ENCODE peak calls at places on chromosomes 2 and 18, in seven cellular contexts. K, L, P, S, Y, C and G are unnamed samples.
A peak's percentile ranks its signal among the peaks of the same experiment; 100 is the strongest.

GRCh38 chr2:149652925-149653324 is 65.3 kb upstream of the MMADHC start:
- DNase-seq in L (no peak), K (no peak), P (no peak), C (no peak), S (no peak), Y (no peak), G (no peak)

GRCh38 chr2:46826898-46827245 is 88.7 kb downstream of the MCFD2 start:
- DNase-seq in L (no peak), K (no peak), S (no peak), P (no peak), C (peak; percentile 17), Y (no peak), G (no peak)

GRCh38 chr2:106956879-106957278 is 70.9 kb upstream of the ST6GAL2 start:
- DNase-seq in K (no peak), P (no peak), L (no peak), S (no peak), Y (peak; percentile 26), C (no peak), G (no peak)

GRCh38 chr2:28391564-28392296 is 928 bp upstream of the FOSL2 start:
- DNase-seq in K (peak; percentile 94), P (peak; percentile 98), S (peak; percentile 68), L (peak; percentile 43), Y (peak; percentile 93), C (peak; percentile 98), G (no peak)

GRCh38 chr18:80148316-80149199 is 39.5 kb downstream of the ADNP2 start:
- DNase-seq in L (no peak), P (no peak), C (peak; percentile 34), K (no peak), S (no peak), Y (no peak), G (no peak)

GRCh38 chr2:156087875-156088274 is 244.6 kb downstream of the NR4A2 start:
- DNase-seq in C (no peak), K (no peak), L (no peak), P (no peak), S (no peak), Y (no peak), G (no peak)

GRCh38 chr2:85747441-85747840 is 6.3 kb upstream of the ATOH8 start:
- DNase-seq in S (no peak), Y (no peak), K (no peak), C (no peak), L (no peak), P (no peak), G (no peak)

GRCh38 chr18:43665239-43665788 is 388.0 kb upstream of the SYT4 start:
- DNase-seq in C (no peak), P (no peak), K (no peak), Y (no peak), S (no peak), L (no peak), G (no peak)

GRCh38 chr18:79400591-79401381 is 5.1 kb downstream of the NFATC1 start:
- DNase-seq in L (peak; percentile 43), C (no peak), P (peak; percentile 80), Y (no peak), S (peak; percentile 38), K (peak; percentile 88), G (no peak)

GRCh38 chr2:43041661-43042360 is 184.6 kb downstream of the ZFP36L2 start:
- DNase-seq in K (peak; percentile 49), C (no peak), P (peak; percentile 91), L (no peak), S (no peak), Y (no peak), G (no peak)

GRCh38 chr18:62245699-62246098 is 58.6 kb downstream of the RELCH start:
- DNase-seq in C (no peak), P (no peak), K (no peak), Y (no peak), S (no peak), L (no peak), G (no peak)

GRCh38 chr2:44768438-44769236 is 172.9 kb upstream of the SIX3 start:
- DNase-seq in S (no peak), K (peak; percentile 68), L (no peak), P (no peak), Y (no peak), C (no peak), G (no peak)

GRCh38 chr2:143128681-143129580 is at the start of gene ARHGAP15:
- DNase-seq in L (peak; percentile 48), C (no peak), P (no peak), Y (peak; percentile 9), K (peak; percentile 88), S (peak; percentile 91), G (peak; percentile 89)

GRCh38 chr2:134900151-134900550 is 18.5 kb upstream of the CCNT2 start:
- DNase-seq in S (no peak), C (no peak), P (no peak), L (no peak), Y (no peak), K (no peak), G (no peak)

GRCh38 chr2:27350106-27350693 is 6.4 kb downstream of the GTF3C2 start:
- DNase-seq in L (no peak), Y (no peak), S (no peak), P (no peak), K (no peak), C (no peak), G (no peak)

GRCh38 chr18:54269924-54270844 is 867 bp downstream of the POLI start:
- DNase-seq in P (no peak), K (peak; percentile 89), C (no peak), S (peak; percentile 56), L (peak; percentile 31), Y (peak; percentile 38), G (peak; percentile 60)

GRCh38 chr18:60198063-60198462 is 174.5 kb downstream of the MC4R start:
- DNase-seq in C (no peak), S (no peak), L (no peak), P (no peak), K (no peak), Y (peak; percentile 11), G (no peak)

GRCh38 chr2:174059178-174059874 is 94.2 kb upstream of the SP3 start:
- DNase-seq in K (no peak), C (no peak), S (no peak), P (no peak), L (no peak), Y (no peak), G (no peak)

GRCh38 chr18:303578-303977 is 35.7 kb upstream of the THOC1 start:
- DNase-seq in K (no peak), S (no peak), C (no peak), P (no peak), Y (no peak), L (no peak), G (no peak)

GRCh38 chr2:227280895-227281294 is 44.2 kb upstream of the MFF start:
- DNase-seq in C (no peak), S (no peak), L (no peak), K (no peak), P (no peak), Y (no peak), G (no peak)

GRCh38 chr18:75211002-75211621 is 515 bp downstream of the TSHZ1 start:
- DNase-seq in L (no peak), S (peak; percentile 31), K (peak; percentile 87), C (no peak), P (no peak), Y (no peak), G (peak; percentile 52)

GRCh38 chr2:160257742-160258577 is 57.9 kb upstream of the ITGB6 start:
- DNase-seq in Y (no peak), P (no peak), K (no peak), L (no peak), S (no peak), C (no peak), G (no peak)

GRCh38 chr2:112133344-112133743 is 4.8 kb upstream of the FBLN7 start:
- DNase-seq in S (no peak), P (no peak), K (no peak), L (no peak), Y (no peak), C (no peak), G (no peak)

GRCh38 chr18:35711227-35711626 is 129.7 kb downstream of the GALNT1 start:
- DNase-seq in P (no peak), S (no peak), Y (no peak), L (no peak), K (no peak), C (no peak), G (no peak)
- H3K36me3 ChIP-seq in P (peaks cover 2% of the 10 kb centered on the region), S (peaks cover 6% of the 10 kb centered on the region), Y (peaks cover 29% of the 10 kb centered on the region), L (no peaks in the 10 kb centered on the region), K (no peaks in the 10 kb centered on the region), C (peaks cover 7% of the 10 kb centered on the region), G (no peaks in the 10 kb centered on the region)

DNA sequence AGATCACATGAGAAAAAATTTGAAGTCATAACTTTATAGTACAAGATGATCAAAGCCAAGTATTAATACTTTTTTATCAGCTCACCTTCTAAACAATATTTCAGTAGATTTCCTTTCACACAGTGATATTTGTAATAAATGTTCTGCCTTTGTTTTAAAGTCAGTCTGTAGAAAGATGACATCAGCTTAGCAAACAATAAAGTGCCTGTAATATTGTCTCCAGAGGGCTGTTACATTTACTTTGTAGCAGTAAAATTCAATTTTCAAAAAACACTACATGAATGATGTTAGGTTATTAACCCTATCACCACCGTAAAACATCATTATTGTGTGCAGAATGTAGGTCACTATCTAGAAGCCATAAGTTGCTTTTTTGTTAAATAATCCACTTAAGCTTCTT is 49.6 kb downstream of the ZEB2 start:
- DNase-seq in Y (no peak), P (no peak), C (no peak), S (no peak), K (no peak), L (no peak), G (no peak)
- H3K36me3 ChIP-seq in Y (peaks cover 8% of the 10 kb centered on the region), P (no peaks in the 10 kb centered on the region), C (no peaks in the 10 kb centered on the region), S (no peaks in the 10 kb centered on the region), K (no peaks in the 10 kb centered on the region), L (no peaks in the 10 kb centered on the region), G (no peaks in the 10 kb centered on the region)

GRCh38 chr2:152683400-152683799 is 33.9 kb downstream of the PRPF40A start:
- DNase-seq in P (no peak), K (no peak), C (no peak), L (no peak), S (no peak), Y (no peak), G (no peak)
- H3K36me3 ChIP-seq in P (no peaks in the 10 kb centered on the region), K (peaks cover 27% of the 10 kb centered on the region), C (peaks cover 31% of the 10 kb centered on the region), L (peaks cover 17% of the 10 kb centered on the region), S (peaks cover 98% of the 10 kb centered on the region), Y (peaks cover 50% of the 10 kb centered on the region), G (peaks cover 27% of the 10 kb centered on the region)

GRCh38 chr2:238180554-238180953 is 21.8 kb downstream of the ERFE start:
- DNase-seq in S (no peak), P (no peak), K (no peak), Y (no peak), L (no peak), C (no peak), G (no peak)

GRCh38 chr2:238187618-238188548 is 15.6 kb downstream of the ILKAP start:
- DNase-seq in C (no peak), Y (no peak), K (no peak), S (no peak), L (no peak), P (no peak), G (no peak)

GRCh38 chr2:238176565-238176964 is 17.8 kb downstream of the ERFE start:
- DNase-seq in K (no peak), P (no peak), S (no peak), L (no peak), Y (no peak), C (no peak), G (no peak)

GRCh38 chr2:238183846-238184245 is 19.6 kb downstream of the ILKAP start:
- DNase-seq in Y (no peak), C (no peak), K (no peak), L (no peak), P (no peak), S (no peak), G (no peak)

DNA sequence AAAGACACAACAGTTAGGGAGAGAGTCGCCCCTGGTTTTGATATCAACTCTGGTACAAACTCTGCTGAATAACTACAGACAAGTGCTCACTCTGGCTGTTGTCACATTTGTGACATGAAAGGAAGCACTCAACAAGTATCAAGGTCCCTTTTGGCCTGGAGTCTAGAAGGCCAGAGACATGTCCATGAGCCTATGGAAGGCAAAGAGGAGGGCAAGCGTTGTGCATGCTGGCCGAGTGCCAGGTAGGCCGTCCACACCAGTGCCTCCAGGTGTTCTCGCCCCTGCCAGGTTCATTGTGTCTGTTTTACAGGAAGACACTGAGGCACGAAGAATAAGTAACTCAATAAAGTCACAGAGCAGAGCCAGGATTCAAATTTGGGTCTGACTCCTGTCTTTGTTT is 21.1 kb downstream of the ILKAP start:
- DNase-seq in S (no peak), C (no peak), P (no peak), Y (no peak), L (no peak), K (no peak), G (no peak)
- H3K36me3 ChIP-seq in S (peaks cover 98% of the 10 kb centered on the region), C (peaks cover 100% of the 10 kb centered on the region), P (peaks cover 59% of the 10 kb centered on the region), Y (peaks cover 100% of the 10 kb centered on the region), L (peaks cover 81% of the 10 kb centered on the region), K (peaks cover 99% of the 10 kb centered on the region), G (peaks cover 36% of the 10 kb centered on the region)